ENCODE peak calls at places on chromosomes 16 and 17, in five cellular contexts. J is kidney, W is psoas muscle, F is GM12865, S is adipocyte. X is an unnamed sample.
A peak's percentile ranks its signal among the peaks of the same experiment; 100 is the strongest.

GRCh38 chr17:43970366-43970765 is 16.6 kb upstream of the PYY start:
- DNase-seq in J (no peak), W (no peak), F (no peak), S (no peak), X (no peak)

GRCh38 chr16:66154801-66155200 is 211.7 kb upstream of the CDH5 start:
- DNase-seq in J (no peak), W (no peak), F (no peak), S (peak; percentile 64), X (no peak)

GRCh38 chr17:44203731-44204452 is 4.2 kb upstream of the ATXN7L3 start:
- DNase-seq in J (no peak), W (no peak), F (peak; percentile 86), S (peak; percentile 89), X (peak; percentile 89)

GRCh38 chr17:49859991-49860953 is 12.4 kb upstream of the TAC4 start:
- DNase-seq in J (no peak), W (no peak), F (no peak), S (no peak), X (peak; percentile 80)

GRCh38 chr17:42017866-42018200 is 594 bp upstream of the DNAJC7 start:
- DNase-seq in J (no peak), W (no peak), F (no peak), S (no peak), X (peak; percentile 72)

GRCh38 chr16:56352351-56353053 is 72.8 kb downstream of the AMFR start:
- DNase-seq in J (peak; percentile 61), W (no peak), F (no peak), S (no peak), X (peak; percentile 37)

GRCh38 chr17:27968206-27968732 is 74.2 kb upstream of the NLK start:
- DNase-seq in J (no peak), W (no peak), F (no peak), S (no peak), X (no peak)

GRCh38 chr16:49437344-49437743 is 63.7 kb downstream of the C16orf78 start:
- DNase-seq in J (no peak), W (no peak), F (no peak), S (no peak), X (no peak)

GRCh38 chr16:67959520-67959919 is 8.9 kb downstream of the SLC12A4 start:
- DNase-seq in J (peak; percentile 92), W (peak; percentile 86), F (no peak), S (peak; percentile 66), X (no peak)

GRCh38 chr16:3782566-3782965 is 65.2 kb upstream of the TRAP1 start:
- DNase-seq in J (no peak), W (no peak), F (no peak), S (no peak), X (no peak)

GRCh38 chr16:56246051-56246817 is 54.9 kb downstream of the GNAO1 start:
- DNase-seq in J (peak; percentile 86), W (no peak), F (no peak), S (peak; percentile 67), X (peak; percentile 43)

GRCh38 chr17:76078859-76079576 is at the start of gene ZACN:
- DNase-seq in J (peak; percentile 71), W (no peak), F (no peak), S (no peak), X (peak; percentile 49)

GRCh38 chr16:15604460-15605390 is 38.2 kb downstream of the MARF1 start:
- DNase-seq in J (no peak), W (no peak), F (no peak), S (no peak), X (no peak)

GRCh38 chr17:72724375-72724774 is 368.1 kb downstream of the SLC39A11 start:
- DNase-seq in J (no peak), W (no peak), F (no peak), S (peak; percentile 13), X (no peak)

GRCh38 chr16:19860146-19861030 is 24.3 kb downstream of the GPRC5B start:
- DNase-seq in J (no peak), W (no peak), F (no peak), S (peak; percentile 69), X (peak; percentile 73)

GRCh38 chr17:49358638-49359247 is 3.3 kb downstream of the ZNF652 start:
- DNase-seq in J (no peak), W (no peak), F (peak; percentile 88), S (no peak), X (no peak)

GRCh38 chr16:546909-547770 is 13.1 kb upstream of the PRR35 start:
- DNase-seq in J (peak; percentile 90), W (peak; percentile 77), F (no peak), S (no peak), X (peak; percentile 93)

GRCh38 chr17:19546289-19547065 is 12.8 kb downstream of the SLC47A1 start:
- DNase-seq in J (no peak), W (peak; percentile 43), F (no peak), S (no peak), X (no peak)

GRCh38 chr16:64964126-64964540 is 157.7 kb downstream of the CDH11 start:
- DNase-seq in J (no peak), W (no peak), F (no peak), S (peak; percentile 40), X (no peak)

GRCh38 chr17:58054641-58055040 is 28.6 kb upstream of the DYNLL2 start:
- DNase-seq in J (no peak), W (peak; percentile 15), F (no peak), S (no peak), X (no peak)

GRCh38 chr17:2082003-2082862 is 27.3 kb downstream of the HIC1 start:
- DNase-seq in J (no peak), W (no peak), F (no peak), S (peak; percentile 42), X (no peak)

GRCh38 chr16:56869513-56870270 is 4.7 kb downstream of the SLC12A3 start:
- DNase-seq in J (no peak), W (no peak), F (peak; percentile 78), S (no peak), X (peak; percentile 87)

GRCh38 chr17:60134396-60135159 is 15.2 kb upstream of the CA4 start:
- DNase-seq in J (peak; percentile 29), W (no peak), F (no peak), S (peak; percentile 71), X (no peak)

GRCh38 chr16:69762843-69763556 is 868 bp downstream of the WWP2 start:
- DNase-seq in J (no peak), W (no peak), F (peak; percentile 48), S (peak; percentile 60), X (no peak)

GRCh38 chr17:45430006-45430737 is 2.5 kb downstream of the ARHGAP27 start:
- DNase-seq in J (peak; percentile 72), W (no peak), F (no peak), S (no peak), X (no peak)

GRCh38 chr16:57540387-57540786 is 2.1 kb upstream of the ADGRG5 start:
- DNase-seq in J (peak; percentile 21), W (no peak), F (no peak), S (no peak), X (peak; percentile 19)

GRCh38 chr16:87964049-87964448 is 12.8 kb downstream of the BANP start:
- DNase-seq in J (no peak), W (no peak), F (no peak), S (no peak), X (peak; percentile 28)

GRCh38 chr16:89981414-89981813 is 32.9 kb downstream of the DEF8 start:
- DNase-seq in J (no peak), W (no peak), F (peak; percentile 83), S (no peak), X (no peak)

GRCh38 chr16:5042574-5043171 is 8.9 kb upstream of the NAGPA start:
- DNase-seq in J (peak; percentile 26), W (no peak), F (no peak), S (no peak), X (peak; percentile 64)

GRCh38 chr17:32492648-32493289 is 6.0 kb downstream of the CDK5R1 start:
- DNase-seq in J (peak; percentile 42), W (no peak), F (no peak), S (no peak), X (no peak)

GRCh38 chr16:84683691-84684591 is 15.9 kb upstream of the USP10 start:
- DNase-seq in J (no peak), W (no peak), F (no peak), S (no peak), X (peak; percentile 78)

GRCh38 chr17:79023886-79024771 is at the start of gene C1QTNF1:
- DNase-seq in J (peak; percentile 81), W (peak; percentile 59), F (peak; percentile 18), S (peak; percentile 72), X (peak; percentile 96)

GRCh38 chr17:17365476-17366110 is 62.4 kb downstream of the NT5M start:
- DNase-seq in J (peak; percentile 46), W (no peak), F (no peak), S (no peak), X (no peak)

GRCh38 chr17:58084317-58084981 is 1.2 kb downstream of the DYNLL2 start:
- DNase-seq in J (no peak), W (peak; percentile 42), F (peak; percentile 80), S (peak; percentile 36), X (peak; percentile 62)

GRCh38 chr17:60819447-60820130 is 141.9 kb downstream of the BCAS3 start:
- DNase-seq in J (no peak), W (no peak), F (no peak), S (no peak), X (no peak)

GRCh38 chr17:68777856-68778694 is 176.9 kb upstream of the FAM20A start:
- DNase-seq in J (no peak), W (no peak), F (no peak), S (no peak), X (no peak)

GRCh38 chr17:55664287-55664686 is 58.4 kb downstream of the TMEM100 start:
- DNase-seq in J (no peak), W (no peak), F (peak; percentile 60), S (no peak), X (no peak)

GRCh38 chr17:57544834-57545463 is 200.2 kb downstream of the CCDC182 start:
- DNase-seq in J (no peak), W (no peak), F (no peak), S (no peak), X (no peak)

GRCh38 chr16:14219983-14220382 is 148.9 kb downstream of the MRTFB start:
- DNase-seq in J (no peak), W (no peak), F (no peak), S (no peak), X (no peak)

GRCh38 chr16:79912592-79913310 is 312.2 kb upstream of the MAF start:
- DNase-seq in J (no peak), W (no peak), F (no peak), S (no peak), X (no peak)
- H3K4me3 ChIP-seq in J (no peak overlapping the region), W (no peak overlapping the region), F (no peak overlapping the region), S (no peak overlapping the region), X (no peak overlapping the region)

GRCh38 chr16:72061564-72061963 is 1.5 kb upstream of the HPR start:
- DNase-seq in J (no peak), W (no peak), F (no peak), S (no peak), X (no peak)
- H3K4me3 ChIP-seq in J (no peak overlapping the region), W (no peak overlapping the region), F (no peak overlapping the region), S (no peak overlapping the region), X (no peak overlapping the region)

GRCh38 chr16:75455677-75456076 is 8.8 kb downstream of the TMEM170A start:
- DNase-seq in J (no peak), W (no peak), F (no peak), S (no peak), X (no peak)
- H3K4me3 ChIP-seq in J (no peak overlapping the region), W (no peak overlapping the region), F (no peak overlapping the region), S (no peak overlapping the region), X (no peak overlapping the region)

GRCh38 chr17:80981062-80981902 is 10.4 kb upstream of the CHMP6 start:
- DNase-seq in J (no peak), W (no peak), F (peak; percentile 31), S (peak; percentile 59), X (peak; percentile 99)
- H3K4me3 ChIP-seq in J (no peak overlapping the region), W (peak overlapping the region; percentile 36), F (no peak overlapping the region), S (no peak overlapping the region), X (peak overlapping the region; percentile 43)